ENCODE peak calls at places on chromosomes 4 and X, in five cellular contexts. One of them, this sample, is unnamed.

GRCh38 chrX:107766470-107767140 is 9.0 kb downstream of the TSC22D3 start:
- DNase-seq in cardiac muscle cell: peak; percentile 80
- DNase-seq in NB4: peak; percentile 53
- DNase-seq in A549: no peak
- DNase-seq in A673: no peak
- DNase-seq in this sample: no peak

GRCh38 chrX:66221856-66222255 is 57.8 kb downstream of the HEPH start:
- DNase-seq in cardiac muscle cell: no peak
- DNase-seq in NB4: no peak
- DNase-seq in A549: no peak
- DNase-seq in A673: no peak
- DNase-seq in this sample: no peak

GRCh38 chrX:103818844-103819243 is 13.2 kb downstream of the RAB9B start:
- DNase-seq in cardiac muscle cell: peak; percentile 31
- DNase-seq in NB4: no peak
- DNase-seq in A549: no peak
- DNase-seq in A673: no peak
- DNase-seq in this sample: no peak

GRCh38 chr4:26936284-26937065 is 75.8 kb downstream of the STIM2 start:
- DNase-seq in cardiac muscle cell: no peak
- DNase-seq in NB4: peak; percentile 39
- DNase-seq in A549: no peak
- DNase-seq in A673: no peak
- DNase-seq in this sample: no peak

GRCh38 chr4:19999775-20000414 is 251.8 kb upstream of the SLIT2 start:
- DNase-seq in cardiac muscle cell: no peak
- DNase-seq in NB4: no peak
- DNase-seq in A549: no peak
- DNase-seq in A673: no peak
- DNase-seq in this sample: no peak

GRCh38 chrX:119757646-119757978 is 776 bp upstream of the SOWAHD start:
- DNase-seq in cardiac muscle cell: no peak
- DNase-seq in NB4: no peak
- DNase-seq in A549: no peak
- DNase-seq in A673: no peak
- DNase-seq in this sample: no peak

GRCh38 chr4:56147371-56147770 is 198.6 kb downstream of the CEP135 start:
- DNase-seq in cardiac muscle cell: peak; percentile 69
- DNase-seq in NB4: peak; percentile 15
- DNase-seq in A549: no peak
- DNase-seq in A673: no peak
- DNase-seq in this sample: no peak

GRCh38 chr4:144894525-144894924 is 203.5 kb downstream of the ANAPC10 start:
- DNase-seq in cardiac muscle cell: peak; percentile 94
- DNase-seq in NB4: peak; percentile 75
- DNase-seq in A549: no peak
- DNase-seq in A673: no peak
- DNase-seq in this sample: no peak

GRCh38 chr4:156686120-156686519 is 285.5 kb downstream of the PDGFC start:
- DNase-seq in cardiac muscle cell: peak; percentile 63
- DNase-seq in NB4: no peak
- DNase-seq in A549: no peak
- DNase-seq in A673: peak; percentile 85
- DNase-seq in this sample: no peak

GRCh38 chr4:55534306-55534705 is 12.4 kb downstream of the CLOCK start:
- DNase-seq in cardiac muscle cell: no peak
- DNase-seq in NB4: no peak
- DNase-seq in A549: no peak
- DNase-seq in A673: no peak
- DNase-seq in this sample: no peak

DNA sequence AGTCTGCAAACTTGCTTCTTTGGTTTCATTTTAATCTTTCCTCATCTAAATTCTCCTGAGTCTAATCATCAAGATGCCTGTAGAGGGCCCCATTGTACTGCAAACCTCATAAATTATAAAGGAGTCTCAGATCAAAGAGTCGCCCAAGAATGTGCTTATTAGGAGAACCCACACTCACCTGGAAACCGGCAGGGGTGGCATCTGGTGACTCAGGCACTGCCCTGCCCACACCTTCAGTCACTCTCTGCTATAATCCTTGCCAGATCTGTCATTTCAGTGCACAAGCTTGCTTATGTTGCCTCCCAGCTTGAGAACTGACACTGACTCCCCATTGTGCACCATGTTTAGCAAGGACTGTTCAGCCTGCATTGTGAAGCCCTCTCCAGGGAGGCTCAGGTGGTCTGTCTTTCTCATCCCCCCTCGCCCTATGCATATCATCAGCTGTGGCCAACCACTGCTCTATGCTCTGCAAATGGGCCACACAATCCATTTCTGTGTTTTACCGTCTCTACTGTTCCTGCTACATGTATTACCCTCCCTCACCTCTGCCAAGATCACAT is 12.4 kb downstream of the EPGN start:
- DNase-seq in cardiac muscle cell: peak; percentile 77
- DNase-seq in NB4: peak; percentile 62
- DNase-seq in A549: peak; percentile 20
- DNase-seq in A673: peak; percentile 63
- DNase-seq in this sample: peak; percentile 42
- TF ChIP-seq CTCF in cardiac muscle cell: peak; percentile 66
- TF ChIP-seq CTCF in NB4: peak; percentile 37
- TF ChIP-seq CTCF in A549: peak; percentile 77
- TF ChIP-seq CTCF in A673: peak; percentile 59
- TF ChIP-seq CTCF in this sample: no peak

DNA sequence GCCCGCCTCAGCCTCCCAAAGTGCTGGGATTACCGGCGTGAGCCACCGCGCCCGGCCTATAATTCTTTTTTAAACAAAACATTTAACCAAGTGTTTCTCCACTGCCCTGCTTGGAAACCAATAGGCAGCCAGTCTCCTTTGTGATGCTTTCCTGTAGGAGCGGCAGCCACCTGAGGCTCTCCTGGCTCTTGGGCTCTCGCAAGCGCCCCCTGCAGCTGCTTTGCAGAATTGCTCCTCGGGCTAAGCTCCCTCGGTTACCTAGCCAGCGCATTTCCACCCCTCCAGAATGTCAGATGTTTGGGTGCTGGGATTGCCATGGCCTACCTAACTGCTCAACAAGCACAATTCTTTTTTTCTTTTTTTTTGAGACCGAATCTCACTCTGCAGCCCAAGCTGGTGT is 7.7 kb downstream of the S100P start:
- DNase-seq in cardiac muscle cell: no peak
- DNase-seq in NB4: peak; percentile 73
- DNase-seq in A549: no peak
- DNase-seq in A673: peak; percentile 41
- DNase-seq in this sample: no peak
- TF ChIP-seq CTCF in cardiac muscle cell: peak; percentile 29
- TF ChIP-seq CTCF in NB4: peak; percentile 81
- TF ChIP-seq CTCF in A549: no peak
- TF ChIP-seq CTCF in A673: peak; percentile 59
- TF ChIP-seq CTCF in this sample: peak; percentile 41

GRCh38 chr4:153207561-153207960 is 3.3 kb downstream of the TRIM2 start:
- DNase-seq in cardiac muscle cell: peak; percentile 29
- DNase-seq in NB4: peak; percentile 14
- DNase-seq in A549: peak; percentile 35
- DNase-seq in A673: no peak
- DNase-seq in this sample: no peak
- TF ChIP-seq CTCF in cardiac muscle cell: peak; percentile 57
- TF ChIP-seq CTCF in NB4: peak; percentile 6
- TF ChIP-seq CTCF in A549: peak; percentile 43
- TF ChIP-seq CTCF in A673: peak; percentile 38
- TF ChIP-seq CTCF in this sample: peak; percentile 8

DNA sequence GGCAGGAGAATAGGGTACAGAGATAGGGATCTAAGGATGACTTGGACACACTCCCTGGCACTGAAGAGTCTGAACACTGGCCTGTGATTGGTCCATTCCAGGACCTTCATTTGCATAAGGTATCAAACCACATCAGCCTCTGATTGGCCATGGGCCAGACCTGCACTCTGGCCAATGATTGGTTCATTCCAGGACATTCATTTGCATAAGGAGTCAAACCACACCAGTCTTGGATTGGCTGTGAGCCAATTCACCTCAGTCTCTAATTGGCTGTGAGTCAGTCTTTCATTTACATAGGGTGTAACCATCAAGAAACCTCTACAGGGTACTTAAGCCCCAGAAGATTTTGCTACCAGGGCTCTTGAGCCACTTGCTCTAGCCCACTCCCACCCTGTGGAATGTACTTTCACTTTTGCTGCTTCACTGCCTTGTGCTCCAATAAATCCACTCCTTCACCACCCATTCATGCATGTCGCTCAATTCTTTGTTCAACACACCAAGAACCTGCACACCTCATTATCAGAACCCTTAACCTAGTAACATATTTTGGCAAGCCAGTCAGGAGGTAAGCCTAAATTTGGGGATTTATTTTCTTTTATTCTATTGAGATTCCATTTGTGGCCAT is 14.2 kb upstream of the HERC5 start:
- DNase-seq in cardiac muscle cell: peak; percentile 1
- DNase-seq in NB4: peak; percentile 21
- DNase-seq in A549: no peak
- DNase-seq in A673: peak; percentile 9
- DNase-seq in this sample: no peak
- TF ChIP-seq CTCF in cardiac muscle cell: no peak
- TF ChIP-seq CTCF in NB4: no peak
- TF ChIP-seq CTCF in A549: no peak
- TF ChIP-seq CTCF in A673: no peak
- TF ChIP-seq CTCF in this sample: no peak

GRCh38 chr4:3660086-3660927 is 105.9 kb upstream of the ADRA2C start:
- DNase-seq in cardiac muscle cell: no peak
- DNase-seq in NB4: no peak
- DNase-seq in A549: no peak
- DNase-seq in A673: no peak
- DNase-seq in this sample: no peak

GRCh38 chr4:3656441-3657376 is 109.5 kb upstream of the ADRA2C start:
- DNase-seq in cardiac muscle cell: no peak
- DNase-seq in NB4: no peak
- DNase-seq in A549: no peak
- DNase-seq in A673: peak; percentile 77
- DNase-seq in this sample: no peak

GRCh38 chr4:3655485-3656429 is 110.4 kb upstream of the ADRA2C start:
- DNase-seq in cardiac muscle cell: no peak
- DNase-seq in NB4: no peak
- DNase-seq in A549: no peak
- DNase-seq in A673: peak; percentile 42
- DNase-seq in this sample: no peak

GRCh38 chr4:3659131-3659530 is 107.1 kb upstream of the ADRA2C start:
- DNase-seq in cardiac muscle cell: no peak
- DNase-seq in NB4: no peak
- DNase-seq in A549: no peak
- DNase-seq in A673: no peak
- DNase-seq in this sample: no peak

DNA sequence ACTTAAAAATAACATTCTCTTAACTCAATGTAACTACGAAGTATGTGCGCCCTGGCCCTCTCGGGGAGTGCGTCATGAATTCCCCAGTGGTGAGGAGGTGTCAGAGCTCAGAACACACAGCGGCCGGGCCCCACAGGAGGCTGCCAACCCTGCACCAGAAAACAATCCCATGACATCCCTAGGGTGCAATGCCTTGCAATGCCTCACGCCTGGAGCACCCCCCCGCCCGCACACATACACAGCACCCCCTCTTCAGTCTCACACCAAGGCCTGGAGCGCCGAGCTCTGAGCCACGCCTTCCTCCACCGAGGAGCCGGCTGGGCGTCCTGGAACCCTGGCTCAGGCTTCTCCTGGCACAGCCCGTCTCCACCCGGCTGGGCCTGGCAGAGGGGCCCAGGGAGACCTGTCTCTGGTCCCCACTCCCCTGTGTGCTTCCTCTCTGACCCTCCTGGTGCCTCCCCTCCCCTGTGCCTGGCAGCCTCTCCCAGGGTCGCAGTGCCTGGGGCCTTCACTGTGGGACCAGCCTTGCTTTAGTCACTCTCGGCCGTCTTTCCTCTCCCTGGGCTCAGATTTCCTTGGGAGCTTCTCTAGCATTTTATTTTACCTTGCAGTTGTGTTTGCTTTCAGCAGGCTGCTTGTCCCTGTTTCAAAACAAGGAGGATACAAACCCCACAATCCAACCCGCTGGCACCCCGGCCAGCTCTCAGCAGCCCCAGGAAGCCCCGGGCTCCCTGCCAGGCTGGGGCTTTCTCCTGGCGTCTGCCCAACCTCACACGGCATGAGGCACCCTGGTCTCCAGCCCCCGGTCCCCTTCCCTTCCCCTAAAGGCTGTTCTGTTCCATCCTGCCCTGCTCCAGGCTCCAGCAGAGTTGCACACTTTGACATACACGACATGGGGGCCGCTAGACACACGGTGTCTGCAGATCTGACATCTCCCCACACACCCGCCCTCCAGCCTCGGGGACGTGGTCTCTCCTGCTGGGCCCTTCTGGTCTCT is 108.0 kb upstream of the ADRA2C start:
- DNase-seq in cardiac muscle cell: peak; percentile 62
- DNase-seq in NB4: no peak
- DNase-seq in A549: no peak
- DNase-seq in A673: peak; percentile 51
- DNase-seq in this sample: no peak
- TF ChIP-seq CTCF in cardiac muscle cell: no peak
- TF ChIP-seq CTCF in NB4: no peak
- TF ChIP-seq CTCF in A549: no peak
- TF ChIP-seq CTCF in A673: no peak
- TF ChIP-seq CTCF in this sample: no peak

DNA sequence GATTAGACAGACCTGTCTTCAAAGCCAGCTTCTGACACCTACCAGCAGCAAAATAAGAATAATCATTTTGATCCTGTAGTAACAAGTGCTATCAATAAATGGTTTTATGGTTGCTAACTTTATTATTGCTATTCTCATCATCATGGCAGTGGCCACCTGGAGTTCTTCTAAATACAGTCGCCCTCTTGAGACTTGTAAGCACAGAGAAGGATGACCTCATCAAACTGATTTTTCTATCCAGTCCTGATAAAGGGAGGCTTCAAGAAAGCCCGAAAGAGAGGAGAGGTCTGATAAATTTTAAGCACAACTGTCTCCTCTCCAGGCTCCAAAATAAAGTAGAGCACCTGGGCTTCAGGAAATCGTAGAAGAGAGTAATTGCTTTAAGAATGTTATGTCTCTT is 286.4 kb downstream of the USP46 start:
- DNase-seq in cardiac muscle cell: no peak
- DNase-seq in NB4: no peak
- DNase-seq in A549: no peak
- DNase-seq in A673: no peak
- DNase-seq in this sample: no peak
- TF ChIP-seq CTCF in cardiac muscle cell: no peak
- TF ChIP-seq CTCF in NB4: no peak
- TF ChIP-seq CTCF in A549: no peak
- TF ChIP-seq CTCF in A673: no peak
- TF ChIP-seq CTCF in this sample: no peak

This sample was measured in GM20000.